ENCODE peak calls at places on chromosomes 13 and 19, in four cellular contexts. One of them, this sample, is unnamed.
A peak's percentile ranks its signal among the peaks of the same experiment; 100 is the strongest.

GRCh38 chr19:58218899-58219298 is 9.8 kb upstream of the ZNF544 start:
- DNase-seq in HepG2: peak; percentile 8
- DNase-seq in K562: no peak
- DNase-seq in Panc1: no peak
- DNase-seq in this sample: peak; percentile 40

GRCh38 chr19:37855098-37855497 is 51.3 kb downstream of the WDR87 start:
- DNase-seq in K562: no peak
- DNase-seq in Panc1: no peak
- DNase-seq in HepG2: no peak
- DNase-seq in this sample: no peak

GRCh38 chr13:101627556-101627943 is 175.1 kb downstream of the ITGBL1 start:
- DNase-seq in HepG2: no peak
- DNase-seq in Panc1: no peak
- DNase-seq in K562: no peak
- DNase-seq in this sample: no peak

GRCh38 chr19:13095934-13096890 is 6.4 kb downstream of the LYL1 start:
- DNase-seq in HepG2: peak; percentile 67
- DNase-seq in Panc1: no peak
- DNase-seq in K562: peak; percentile 68
- DNase-seq in this sample: no peak

GRCh38 chr13:78701383-78701782 is 42.4 kb upstream of the OBI1 start:
- DNase-seq in K562: no peak
- DNase-seq in HepG2: no peak
- DNase-seq in Panc1: no peak
- DNase-seq in this sample: no peak

GRCh38 chr13:113029487-113030258 is 60.7 kb downstream of the MCF2L start:
- DNase-seq in Panc1: no peak
- DNase-seq in K562: peak; percentile 79
- DNase-seq in HepG2: peak; percentile 25
- DNase-seq in this sample: no peak

GRCh38 chr13:109345433-109345941 is 440.9 kb downstream of the IRS2 start:
- DNase-seq in HepG2: no peak
- DNase-seq in K562: no peak
- DNase-seq in Panc1: no peak
- DNase-seq in this sample: no peak

GRCh38 chr13:43573787-43574562 is 212.8 kb downstream of the ENOX1 start:
- DNase-seq in Panc1: no peak
- DNase-seq in HepG2: no peak
- DNase-seq in K562: no peak
- DNase-seq in this sample: no peak

GRCh38 chr13:49585220-49586157 is at the start of gene RCBTB1:
- DNase-seq in HepG2: peak; percentile 52
- DNase-seq in K562: peak; percentile 91
- DNase-seq in Panc1: no peak
- DNase-seq in this sample: peak; percentile 18

GRCh38 chr13:114132419-114133121 is at the start of gene RASA3:
- DNase-seq in HepG2: no peak
- DNase-seq in Panc1: no peak
- DNase-seq in K562: peak; percentile 93
- DNase-seq in this sample: peak; percentile 38

GRCh38 chr13:75404721-75405120 is 77.2 kb downstream of the TBC1D4 start:
- DNase-seq in K562: no peak
- DNase-seq in Panc1: no peak
- DNase-seq in HepG2: no peak
- DNase-seq in this sample: no peak

GRCh38 chr13:49062297-49062896 is 86.7 kb downstream of the FNDC3A start:
- DNase-seq in K562: no peak
- DNase-seq in Panc1: no peak
- DNase-seq in HepG2: no peak
- DNase-seq in this sample: no peak

GRCh38 chr19:42280761-42281174 is 11.7 kb downstream of the CIC start:
- DNase-seq in Panc1: no peak
- DNase-seq in K562: no peak
- DNase-seq in HepG2: no peak
- DNase-seq in this sample: no peak

GRCh38 chr13:46721054-46721453 is 75.9 kb downstream of the ESD start:
- DNase-seq in HepG2: peak; percentile 33
- DNase-seq in Panc1: no peak
- DNase-seq in K562: no peak
- DNase-seq in this sample: peak; percentile 15

GRCh38 chr19:47443331-47443730 is 24.0 kb upstream of the MEIS3 start:
- DNase-seq in Panc1: no peak
- DNase-seq in K562: no peak
- DNase-seq in HepG2: no peak
- DNase-seq in this sample: no peak

GRCh38 chr19:45814166-45814780 is 835 bp downstream of the RSPH6A start:
- DNase-seq in Panc1: no peak
- DNase-seq in K562: no peak
- DNase-seq in HepG2: no peak
- DNase-seq in this sample: no peak

GRCh38 chr19:52992109-52993004 is 21.4 kb upstream of the ERVV-1 start:
- DNase-seq in Panc1: peak; percentile 24
- DNase-seq in HepG2: no peak
- DNase-seq in K562: peak; percentile 46
- DNase-seq in this sample: no peak

GRCh38 chr19:13884726-13885591 is 8.0 kb downstream of the NANOS3 start:
- DNase-seq in HepG2: no peak
- DNase-seq in K562: no peak
- DNase-seq in Panc1: no peak
- DNase-seq in this sample: no peak

GRCh38 chr19:14118165-14119051 is 846 bp upstream of the PRKACA start:
- DNase-seq in HepG2: peak; percentile 71
- DNase-seq in K562: no peak
- DNase-seq in Panc1: no peak
- DNase-seq in this sample: no peak

GRCh38 chr13:35743165-35743564 is 266.7 kb upstream of the MAB21L1 start:
- DNase-seq in HepG2: no peak
- DNase-seq in Panc1: no peak
- DNase-seq in K562: no peak
- DNase-seq in this sample: no peak

GRCh38 chr13:64154514-64154913 is 2738.9 kb upstream of the PCDH20 start:
- DNase-seq in HepG2: no peak
- DNase-seq in K562: no peak
- DNase-seq in Panc1: no peak
- DNase-seq in this sample: peak; percentile 4

GRCh38 chr19:17952041-17952976 is 14.6 kb upstream of the KCNN1 start:
- DNase-seq in K562: peak; percentile 71
- DNase-seq in Panc1: no peak
- DNase-seq in HepG2: no peak
- DNase-seq in this sample: no peak

GRCh38 chr19:28468701-28469459 is 744.1 kb downstream of the UQCRFS1 start:
- DNase-seq in Panc1: no peak
- DNase-seq in K562: no peak
- DNase-seq in HepG2: no peak
- DNase-seq in this sample: no peak

DNA sequence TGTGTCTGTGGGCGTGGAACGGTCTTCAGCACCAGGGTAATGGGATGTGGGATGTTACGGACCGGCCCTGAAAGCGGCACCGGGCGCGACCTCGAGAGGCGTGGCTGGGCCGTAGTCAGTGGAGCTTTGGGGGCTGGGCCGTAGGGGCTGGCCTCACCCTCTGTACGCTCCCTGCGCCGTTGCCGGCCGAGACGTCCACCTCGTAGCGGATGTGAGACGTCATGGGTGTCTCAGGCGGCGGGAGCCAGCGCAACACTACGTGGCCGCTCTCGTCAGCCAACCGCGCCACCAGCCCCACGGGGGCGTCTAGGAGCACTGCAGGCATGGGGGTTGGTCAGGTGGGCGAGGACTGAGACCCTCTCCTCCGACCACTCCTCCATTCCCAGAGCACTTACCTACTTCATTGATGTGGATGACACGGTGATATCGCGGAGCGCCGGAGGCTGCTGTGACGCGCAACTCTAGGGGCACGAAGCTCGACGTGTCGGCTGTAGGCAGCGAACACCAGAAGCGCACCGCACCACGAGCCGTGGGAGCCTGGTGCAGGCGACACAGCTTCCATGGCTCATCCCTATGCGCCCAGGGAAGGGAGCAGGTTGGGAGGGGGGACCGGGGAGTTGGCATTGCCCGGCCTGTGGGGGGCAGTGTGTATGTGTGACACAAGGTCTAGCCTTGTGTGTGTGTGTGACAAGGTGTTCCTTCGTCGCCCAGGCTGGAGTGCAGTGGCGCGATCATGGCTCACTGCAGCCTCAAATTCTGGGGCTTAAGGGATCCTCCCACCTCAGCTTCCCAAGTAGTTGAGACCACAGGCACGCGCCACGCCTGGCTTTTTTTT is 2.4 kb downstream of the EPOR start:
- DNase-seq in HepG2: no peak
- DNase-seq in K562: no peak
- DNase-seq in Panc1: no peak
- DNase-seq in this sample: peak; percentile 90
- TF ChIP-seq TCF7L2 in HepG2: no peak
- TF ChIP-seq TCF7L2 in K562: no peak
- TF ChIP-seq TCF7L2 in Panc1: no peak
- TF ChIP-seq TCF7L2 in this sample: no peak

DNA sequence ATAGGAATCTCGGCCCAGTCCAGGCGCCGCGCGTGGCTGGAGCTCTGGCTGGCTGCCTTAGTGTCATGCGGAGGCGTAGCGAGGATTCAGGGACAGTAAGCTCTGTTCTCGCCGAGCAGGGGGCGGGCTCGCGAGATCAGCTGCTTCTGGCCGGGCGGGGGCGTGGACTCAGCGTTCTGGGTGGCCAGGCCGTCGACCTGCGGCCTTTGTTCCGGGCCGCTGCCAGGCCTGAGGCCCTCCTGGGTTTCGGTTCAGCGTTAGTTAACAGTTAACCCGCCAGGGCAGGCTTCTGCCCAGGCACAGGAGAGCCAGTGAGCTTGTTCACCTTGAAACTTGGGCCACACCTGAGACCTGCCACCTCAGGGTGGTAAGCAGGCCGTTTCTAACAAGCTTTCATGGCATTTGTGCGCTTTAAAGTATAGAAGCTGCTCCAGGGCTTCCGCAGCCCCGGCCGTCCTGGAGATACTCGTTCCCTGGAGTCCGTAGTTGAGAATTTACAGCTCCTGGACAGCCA is 332.2 kb upstream of the SGCG start:
- DNase-seq in HepG2: peak; percentile 72
- DNase-seq in Panc1: no peak
- DNase-seq in K562: peak; percentile 9
- DNase-seq in this sample: no peak
- TF ChIP-seq TCF7L2 in HepG2: no peak
- TF ChIP-seq TCF7L2 in Panc1: no peak
- TF ChIP-seq TCF7L2 in K562: no peak
- TF ChIP-seq TCF7L2 in this sample: no peak

DNA sequence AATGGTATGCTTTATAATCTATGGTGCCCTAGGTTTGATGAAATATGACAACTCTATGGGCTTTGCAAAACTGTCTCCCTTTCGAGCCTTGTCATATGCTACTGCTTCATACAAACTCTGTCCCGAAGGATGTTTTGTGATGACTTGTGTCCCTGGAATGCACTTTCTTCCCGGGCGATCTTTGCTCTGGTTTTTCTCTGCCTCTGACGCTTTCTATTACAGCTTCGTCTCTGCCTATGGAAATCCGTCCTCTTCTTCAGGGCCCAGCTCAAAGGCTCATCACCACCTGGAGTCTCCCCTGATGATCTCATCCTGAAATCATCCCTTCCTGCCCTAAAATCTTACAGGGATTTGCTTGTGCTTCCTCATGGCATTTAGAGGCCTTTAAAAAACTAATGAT is 191.6 kb upstream of the KL start:
- DNase-seq in HepG2: no peak
- DNase-seq in K562: no peak
- DNase-seq in Panc1: peak; percentile 74
- DNase-seq in this sample: peak; percentile 64
- TF ChIP-seq TCF7L2 in HepG2: no peak
- TF ChIP-seq TCF7L2 in K562: no peak
- TF ChIP-seq TCF7L2 in Panc1: no peak
- TF ChIP-seq TCF7L2 in this sample: no peak

GRCh38 chr13:74092711-74093110 is 41.5 kb downstream of the KLF12 start:
- DNase-seq in K562: no peak
- DNase-seq in HepG2: no peak
- DNase-seq in Panc1: no peak
- DNase-seq in this sample: no peak

GRCh38 chr13:74090869-74091605 is 43.2 kb downstream of the KLF12 start:
- DNase-seq in Panc1: no peak
- DNase-seq in HepG2: no peak
- DNase-seq in K562: no peak
- DNase-seq in this sample: no peak

GRCh38 chr13:74087304-74087703 is 46.9 kb downstream of the KLF12 start:
- DNase-seq in HepG2: no peak
- DNase-seq in Panc1: no peak
- DNase-seq in K562: no peak
- DNase-seq in this sample: no peak

GRCh38 chr13:74093691-74094090 is 40.5 kb downstream of the KLF12 start:
- DNase-seq in K562: no peak
- DNase-seq in Panc1: no peak
- DNase-seq in HepG2: no peak
- DNase-seq in this sample: no peak

GRCh38 chr13:74090397-74090796 is 43.8 kb downstream of the KLF12 start:
- DNase-seq in Panc1: no peak
- DNase-seq in K562: no peak
- DNase-seq in HepG2: no peak
- DNase-seq in this sample: no peak
- TF ChIP-seq TCF7L2 in Panc1: no peak
- TF ChIP-seq TCF7L2 in K562: no peak
- TF ChIP-seq TCF7L2 in HepG2: no peak
- TF ChIP-seq TCF7L2 in this sample: no peak

GRCh38 chr19:32651729-32652140 is 23.2 kb downstream of the ANKRD27 start:
- DNase-seq in K562: no peak
- DNase-seq in HepG2: no peak
- DNase-seq in Panc1: no peak
- DNase-seq in this sample: no peak
- TF ChIP-seq TCF7L2 in K562: no peak
- TF ChIP-seq TCF7L2 in HepG2: no peak
- TF ChIP-seq TCF7L2 in Panc1: no peak
- TF ChIP-seq TCF7L2 in this sample: no peak

DNA sequence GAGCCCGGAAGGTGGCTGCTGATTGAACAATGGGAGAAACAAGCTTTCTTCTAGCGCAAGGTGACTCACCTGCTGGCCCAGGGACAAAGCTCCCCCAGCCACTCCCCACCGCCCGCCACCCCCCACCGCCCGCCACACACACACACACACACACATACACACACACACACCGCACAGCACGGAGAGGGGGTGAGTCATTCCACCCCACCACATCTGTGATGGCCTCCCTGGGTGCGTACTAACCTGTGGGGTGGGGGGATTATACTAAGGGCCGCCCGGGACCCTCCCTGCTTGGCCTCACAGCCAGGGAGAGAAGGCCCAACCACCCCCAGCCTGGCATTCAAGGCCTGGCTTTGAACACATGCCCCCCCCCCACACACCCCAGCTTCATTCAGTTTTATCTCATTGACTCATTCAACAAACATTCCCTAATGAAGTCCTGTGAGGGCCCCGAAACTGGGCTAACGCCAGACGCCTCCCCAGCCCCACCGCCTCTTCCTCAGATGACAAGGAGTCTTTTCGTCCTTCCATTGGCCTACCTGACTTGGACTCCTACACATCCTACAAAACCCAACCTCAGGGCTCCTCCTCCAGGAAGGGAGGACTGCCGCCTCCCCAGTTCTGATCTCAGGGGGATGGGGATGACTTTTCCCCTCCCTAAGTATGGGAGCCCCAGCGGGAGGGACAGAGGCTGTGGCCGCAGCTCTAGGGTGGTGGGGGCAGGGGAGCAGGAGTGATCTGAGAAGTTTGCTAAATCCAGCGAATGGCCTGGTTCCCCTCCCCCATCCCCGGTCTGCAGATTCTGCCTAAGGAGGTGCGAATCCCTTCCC is 5.8 kb upstream of the ONECUT3 start:
- DNase-seq in HepG2: peak; percentile 66
- DNase-seq in K562: peak; percentile 91
- DNase-seq in Panc1: peak; percentile 96
- DNase-seq in this sample: peak; percentile 100
- TF ChIP-seq TCF7L2 in HepG2: no peak
- TF ChIP-seq TCF7L2 in K562: no peak
- TF ChIP-seq TCF7L2 in Panc1: peak; percentile 86
- TF ChIP-seq TCF7L2 in this sample: peak; percentile 85

This sample was measured in HCT116.